ENCODE peak calls at places on chromosomes 7 and 10, in nine cellular contexts. One of them, this sample, is unnamed. For H3K9me3, the result is how much of the 10 kb centered on the place peaks cover.

GRCh38 chr10:59757966-59758365 is 4.7 kb upstream of the MRLN start:
- DNase-seq in esophagus squamous epithelium: no peak
- DNase-seq in prostate gland: no peak
- DNase-seq in kidney: no peak
- DNase-seq in ovary: no peak
- DNase-seq in heart right ventricle: no peak
- DNase-seq in heart left ventricle: no peak
- DNase-seq in cardiac muscle cell: no peak
- DNase-seq in hepatocyte: no peak
- DNase-seq in this sample: no peak

GRCh38 chr7:159149488-159149887 is 4.8 kb upstream of the VIPR2 start:
- DNase-seq in kidney: no peak
- DNase-seq in hepatocyte: no peak
- DNase-seq in esophagus squamous epithelium: no peak
- DNase-seq in ovary: no peak
- DNase-seq in heart left ventricle: no peak
- DNase-seq in cardiac muscle cell: no peak
- DNase-seq in prostate gland: no peak
- DNase-seq in heart right ventricle: no peak
- DNase-seq in this sample: no peak

GRCh38 chr7:141102436-141102835 is 28.6 kb downstream of the TMEM178B start:
- DNase-seq in heart right ventricle: no peak
- DNase-seq in heart left ventricle: no peak
- DNase-seq in cardiac muscle cell: no peak
- DNase-seq in ovary: no peak
- DNase-seq in prostate gland: no peak
- DNase-seq in kidney: no peak
- DNase-seq in hepatocyte: no peak
- DNase-seq in esophagus squamous epithelium: no peak
- DNase-seq in this sample: no peak

GRCh38 chr10:15652757-15653156 is 67.0 kb downstream of the ITGA8 start:
- DNase-seq in prostate gland: no peak
- DNase-seq in heart left ventricle: no peak
- DNase-seq in kidney: no peak
- DNase-seq in ovary: no peak
- DNase-seq in cardiac muscle cell: no peak
- DNase-seq in hepatocyte: no peak
- DNase-seq in esophagus squamous epithelium: no peak
- DNase-seq in heart right ventricle: no peak
- DNase-seq in this sample: no peak

GRCh38 chr7:18893156-18893555 is 224.3 kb downstream of the TWIST1 start:
- DNase-seq in kidney: no peak
- DNase-seq in heart left ventricle: no peak
- DNase-seq in hepatocyte: no peak
- DNase-seq in heart right ventricle: no peak
- DNase-seq in cardiac muscle cell: no peak
- DNase-seq in ovary: no peak
- DNase-seq in prostate gland: no peak
- DNase-seq in esophagus squamous epithelium: no peak
- DNase-seq in this sample: no peak

GRCh38 chr10:110011679-110012078 is 3.9 kb downstream of the ADD3 start:
- DNase-seq in cardiac muscle cell: no peak
- DNase-seq in prostate gland: no peak
- DNase-seq in heart right ventricle: no peak
- DNase-seq in ovary: no peak
- DNase-seq in kidney: no peak
- DNase-seq in heart left ventricle: no peak
- DNase-seq in hepatocyte: peak
- DNase-seq in esophagus squamous epithelium: no peak
- DNase-seq in this sample: no peak

GRCh38 chr7:66211429-66211828 is 6.3 kb downstream of the TPST1 start:
- DNase-seq in esophagus squamous epithelium: no peak
- DNase-seq in prostate gland: no peak
- DNase-seq in heart left ventricle: no peak
- DNase-seq in kidney: no peak
- DNase-seq in ovary: no peak
- DNase-seq in cardiac muscle cell: no peak
- DNase-seq in heart right ventricle: no peak
- DNase-seq in hepatocyte: no peak
- DNase-seq in this sample: no peak

GRCh38 chr7:113015038-113015645 is 71.5 kb downstream of the GPR85 start:
- DNase-seq in cardiac muscle cell: peak
- DNase-seq in kidney: no peak
- DNase-seq in heart left ventricle: no peak
- DNase-seq in esophagus squamous epithelium: no peak
- DNase-seq in ovary: no peak
- DNase-seq in hepatocyte: peak
- DNase-seq in prostate gland: no peak
- DNase-seq in heart right ventricle: no peak
- DNase-seq in this sample: no peak

GRCh38 chr10:1121311-1121970 is 65.3 kb downstream of the WDR37 start:
- DNase-seq in heart right ventricle: no peak
- DNase-seq in heart left ventricle: no peak
- DNase-seq in prostate gland: no peak
- DNase-seq in ovary: no peak
- DNase-seq in hepatocyte: no peak
- DNase-seq in esophagus squamous epithelium: no peak
- DNase-seq in kidney: no peak
- DNase-seq in cardiac muscle cell: no peak
- DNase-seq in this sample: no peak

GRCh38 chr10:123502983-123503382 is 163.2 kb upstream of the GPR26 start:
- DNase-seq in kidney: no peak
- DNase-seq in hepatocyte: no peak
- DNase-seq in prostate gland: no peak
- DNase-seq in ovary: no peak
- DNase-seq in heart right ventricle: no peak
- DNase-seq in esophagus squamous epithelium: no peak
- DNase-seq in cardiac muscle cell: peak
- DNase-seq in heart left ventricle: no peak
- DNase-seq in this sample: no peak

DNA sequence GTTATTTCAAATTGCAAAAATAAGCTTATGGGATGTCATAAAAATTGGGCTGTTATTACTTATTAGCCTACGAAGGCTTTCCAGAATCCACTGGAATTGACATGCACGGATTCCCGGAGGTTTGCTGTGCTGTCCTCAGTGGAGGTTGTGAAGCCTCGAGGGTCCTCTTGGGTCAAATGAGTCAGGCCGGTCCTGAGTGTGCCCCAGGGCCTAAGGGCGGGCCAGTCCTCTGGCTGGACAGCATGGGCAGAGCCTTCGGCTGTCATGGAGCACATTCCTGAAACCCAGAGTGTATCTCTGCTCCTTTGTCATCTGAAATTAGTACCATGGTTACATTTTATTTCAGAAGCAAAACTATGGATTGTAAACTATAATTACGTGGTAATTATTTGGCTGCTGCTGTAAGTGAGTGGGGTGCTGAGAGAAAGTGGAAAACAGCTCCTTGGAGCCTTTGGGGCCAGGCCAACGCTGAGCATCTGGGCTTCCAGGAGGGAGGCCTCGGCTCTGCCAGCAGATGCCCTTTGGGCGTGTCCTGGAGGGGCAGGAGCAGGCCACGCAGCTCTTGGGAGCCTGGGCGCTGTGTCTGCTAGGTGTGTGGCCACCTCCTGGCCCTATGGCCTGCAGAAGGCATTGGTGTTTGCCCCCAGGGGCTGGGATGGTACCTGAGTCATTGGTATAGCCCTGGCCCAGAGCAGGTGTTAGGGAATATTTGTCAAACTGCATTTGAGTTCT is 423.2 kb downstream of the GLRX3 start:
- DNase-seq in kidney: no peak
- DNase-seq in prostate gland: no peak
- DNase-seq in esophagus squamous epithelium: no peak
- DNase-seq in hepatocyte: no peak
- DNase-seq in heart left ventricle: no peak
- DNase-seq in heart right ventricle: no peak
- DNase-seq in ovary: no peak
- DNase-seq in cardiac muscle cell: no peak
- DNase-seq in this sample: no peak
- H3K9me3 ChIP-seq in kidney: under half
- H3K9me3 ChIP-seq in prostate gland: under half
- H3K9me3 ChIP-seq in esophagus squamous epithelium: under half
- H3K9me3 ChIP-seq in hepatocyte: under half
- H3K9me3 ChIP-seq in heart left ventricle: under half
- H3K9me3 ChIP-seq in heart right ventricle: under half
- H3K9me3 ChIP-seq in ovary: under half
- H3K9me3 ChIP-seq in cardiac muscle cell: under half
- H3K9me3 ChIP-seq in this sample: under half

GRCh38 chr10:8053446-8054242 is 844 bp upstream of the GATA3 start:
- DNase-seq in heart left ventricle: peak
- DNase-seq in esophagus squamous epithelium: no peak
- DNase-seq in cardiac muscle cell: peak
- DNase-seq in kidney: peak
- DNase-seq in prostate gland: peak
- DNase-seq in ovary: peak
- DNase-seq in hepatocyte: peak
- DNase-seq in heart right ventricle: peak
- DNase-seq in this sample: peak
- TF ChIP-seq CTCF in heart left ventricle: peak
- TF ChIP-seq CTCF in esophagus squamous epithelium: peak
- TF ChIP-seq CTCF in cardiac muscle cell: peak
- TF ChIP-seq CTCF in kidney: peak
- TF ChIP-seq CTCF in prostate gland: peak
- TF ChIP-seq CTCF in ovary: no peak
- TF ChIP-seq CTCF in hepatocyte: peak
- TF ChIP-seq CTCF in heart right ventricle: peak
- TF ChIP-seq CTCF in this sample: peak

GRCh38 chr7:46468753-46469356 is 547.8 kb upstream of the IGFBP3 start:
- DNase-seq in kidney: no peak
- DNase-seq in ovary: no peak
- DNase-seq in heart right ventricle: no peak
- DNase-seq in hepatocyte: peak
- DNase-seq in cardiac muscle cell: peak
- DNase-seq in prostate gland: no peak
- DNase-seq in heart left ventricle: no peak
- DNase-seq in esophagus squamous epithelium: no peak
- DNase-seq in this sample: no peak
- H3K9me3 ChIP-seq in kidney: under half
- H3K9me3 ChIP-seq in ovary: under half
- H3K9me3 ChIP-seq in heart right ventricle: under half
- H3K9me3 ChIP-seq in hepatocyte: under half
- H3K9me3 ChIP-seq in cardiac muscle cell: under half
- H3K9me3 ChIP-seq in prostate gland: under half
- H3K9me3 ChIP-seq in heart left ventricle: under half
- H3K9me3 ChIP-seq in esophagus squamous epithelium: half or more
- H3K9me3 ChIP-seq in this sample: under half

GRCh38 chr7:124996778-124997177 is 67.2 kb upstream of the POT1 start:
- DNase-seq in kidney: no peak
- DNase-seq in heart left ventricle: no peak
- DNase-seq in ovary: no peak
- DNase-seq in prostate gland: no peak
- DNase-seq in hepatocyte: no peak
- DNase-seq in cardiac muscle cell: no peak
- DNase-seq in heart right ventricle: no peak
- DNase-seq in esophagus squamous epithelium: no peak
- DNase-seq in this sample: no peak
- TF ChIP-seq CTCF in kidney: no peak
- TF ChIP-seq CTCF in heart left ventricle: no peak
- TF ChIP-seq CTCF in ovary: no peak
- TF ChIP-seq CTCF in prostate gland: no peak
- TF ChIP-seq CTCF in hepatocyte: no peak
- TF ChIP-seq CTCF in cardiac muscle cell: peak
- TF ChIP-seq CTCF in heart right ventricle: no peak
- TF ChIP-seq CTCF in esophagus squamous epithelium: no peak
- TF ChIP-seq CTCF in this sample: peak

GRCh38 chr7:64078699-64078994 is 33.4 kb downstream of the ZNF727 start:
- DNase-seq in esophagus squamous epithelium: no peak
- DNase-seq in kidney: no peak
- DNase-seq in heart left ventricle: no peak
- DNase-seq in heart right ventricle: no peak
- DNase-seq in hepatocyte: no peak
- DNase-seq in cardiac muscle cell: no peak
- DNase-seq in ovary: no peak
- DNase-seq in prostate gland: no peak
- DNase-seq in this sample: no peak
- H3K9me3 ChIP-seq in esophagus squamous epithelium: half or more
- H3K9me3 ChIP-seq in kidney: under half
- H3K9me3 ChIP-seq in heart left ventricle: half or more
- H3K9me3 ChIP-seq in heart right ventricle: under half
- H3K9me3 ChIP-seq in hepatocyte: under half
- H3K9me3 ChIP-seq in cardiac muscle cell: under half
- H3K9me3 ChIP-seq in ovary: half or more
- H3K9me3 ChIP-seq in prostate gland: under half
- H3K9me3 ChIP-seq in this sample: under half

DNA sequence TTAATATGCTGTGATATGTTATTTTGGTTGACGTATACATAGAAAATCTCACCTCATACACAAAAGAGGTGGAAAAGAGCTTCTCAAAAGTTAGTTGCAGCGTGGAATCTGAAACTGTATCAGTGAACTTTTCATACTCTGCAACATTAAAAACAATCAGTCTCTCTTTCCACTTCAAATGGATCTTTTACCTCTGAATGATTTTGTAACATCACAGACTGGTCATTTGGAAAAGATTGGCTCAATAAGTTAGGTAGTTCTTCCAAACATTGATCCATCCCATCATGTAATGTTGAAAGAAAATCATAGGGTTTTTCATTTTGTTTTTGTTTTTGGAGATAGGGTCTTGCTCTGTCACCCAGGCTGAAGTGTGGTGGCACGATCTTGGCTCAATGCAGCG is 131.1 kb downstream of the AHR start:
- DNase-seq in heart left ventricle: no peak
- DNase-seq in esophagus squamous epithelium: no peak
- DNase-seq in prostate gland: no peak
- DNase-seq in ovary: no peak
- DNase-seq in kidney: no peak
- DNase-seq in hepatocyte: no peak
- DNase-seq in heart right ventricle: no peak
- DNase-seq in cardiac muscle cell: no peak
- DNase-seq in this sample: no peak
- TF ChIP-seq CTCF in heart left ventricle: no peak
- TF ChIP-seq CTCF in esophagus squamous epithelium: no peak
- TF ChIP-seq CTCF in prostate gland: no peak
- TF ChIP-seq CTCF in ovary: no peak
- TF ChIP-seq CTCF in kidney: no peak
- TF ChIP-seq CTCF in hepatocyte: no peak
- TF ChIP-seq CTCF in heart right ventricle: no peak
- TF ChIP-seq CTCF in cardiac muscle cell: no peak
- TF ChIP-seq CTCF in this sample: no peak

GRCh38 chr7:44491229-44491628 is 771 bp upstream of the NUDCD3 start:
- DNase-seq in heart left ventricle: no peak
- DNase-seq in cardiac muscle cell: no peak
- DNase-seq in ovary: no peak
- DNase-seq in heart right ventricle: no peak
- DNase-seq in kidney: no peak
- DNase-seq in esophagus squamous epithelium: no peak
- DNase-seq in prostate gland: no peak
- DNase-seq in hepatocyte: no peak
- DNase-seq in this sample: no peak
- H3K9me3 ChIP-seq in heart left ventricle: under half
- H3K9me3 ChIP-seq in cardiac muscle cell: under half
- H3K9me3 ChIP-seq in ovary: under half
- H3K9me3 ChIP-seq in heart right ventricle: under half
- H3K9me3 ChIP-seq in kidney: under half
- H3K9me3 ChIP-seq in esophagus squamous epithelium: under half
- H3K9me3 ChIP-seq in prostate gland: under half
- H3K9me3 ChIP-seq in hepatocyte: under half
- H3K9me3 ChIP-seq in this sample: under half

This sample was measured in RWPE2.